ENCODE peak calls at places on chromosome 1, in six cellular contexts. W, I, A, P, T and C are unnamed samples.
A peak's percentile ranks its signal among the peaks of the same experiment; 100 is the strongest.

GRCh38 chr1:67752306-67752705 is 67.3 kb downstream of the GADD45A start:
- DNase-seq in W (no peak), I (peak; percentile 78), A (no peak), P (no peak), T (no peak), C (no peak)

GRCh38 chr1:236982380-236982779 is 21.9 kb downstream of the MT1HL1 start:
- DNase-seq in W (no peak), I (no peak), A (no peak), P (no peak), T (no peak), C (no peak)

GRCh38 chr1:230104395-230105244 is 37.6 kb downstream of the GALNT2 start:
- DNase-seq in W (peak; percentile 94), I (peak; percentile 91), A (peak; percentile 60), P (peak; percentile 93), T (peak; percentile 26), C (no peak)

GRCh38 chr1:213958346-213958745 is 29.4 kb upstream of the PROX1 start:
- DNase-seq in W (no peak), I (no peak), A (no peak), P (no peak), T (no peak), C (no peak)

GRCh38 chr1:24126023-24126671 is 14.2 kb upstream of the MYOM3 start:
- DNase-seq in W (peak; percentile 61), I (no peak), A (no peak), P (no peak), T (no peak), C (no peak)

GRCh38 chr1:207805841-207806421 is 54.1 kb downstream of the CD46 start:
- DNase-seq in W (peak; percentile 88), I (peak; percentile 92), A (no peak), P (no peak), T (no peak), C (no peak)

GRCh38 chr1:22133247-22133927 is 9.5 kb downstream of the WNT4 start:
- DNase-seq in W (no peak), I (no peak), A (no peak), P (no peak), T (no peak), C (no peak)

GRCh38 chr1:18739408-18739807 is 108.8 kb downstream of the PAX7 start:
- DNase-seq in W (no peak), I (no peak), A (no peak), P (no peak), T (no peak), C (no peak)